ENCODE peak calls at places on chromosome 5, in seven cellular contexts. One of them, this sample, is unnamed.

GRCh38 chr5:31999470-31999869 is 174.6 kb downstream of the GOLPH3 start:
- DNase-seq in HCT116: no peak
- DNase-seq in fibroblast of the aortic adventitia: no peak
- DNase-seq in epithelial cell of esophagus: peak
- DNase-seq in coronary artery: no peak
- DNase-seq in sigmoid colon: no peak
- DNase-seq in RWPE1: no peak
- DNase-seq in this sample: no peak

GRCh38 chr5:128397878-128398277 is 140.2 kb downstream of the FBN2 start:
- DNase-seq in HCT116: no peak
- DNase-seq in fibroblast of the aortic adventitia: no peak
- DNase-seq in epithelial cell of esophagus: no peak
- DNase-seq in coronary artery: no peak
- DNase-seq in sigmoid colon: no peak
- DNase-seq in RWPE1: no peak
- DNase-seq in this sample: no peak

GRCh38 chr5:147427784-147428401 is 82.0 kb downstream of the DPYSL3 start:
- DNase-seq in HCT116: no peak
- DNase-seq in fibroblast of the aortic adventitia: peak
- DNase-seq in epithelial cell of esophagus: peak
- DNase-seq in coronary artery: no peak
- DNase-seq in sigmoid colon: no peak
- DNase-seq in RWPE1: no peak
- DNase-seq in this sample: no peak

GRCh38 chr5:67902497-67902830 is 313.1 kb upstream of the PIK3R1 start:
- DNase-seq in HCT116: no peak
- DNase-seq in fibroblast of the aortic adventitia: no peak
- DNase-seq in epithelial cell of esophagus: no peak
- DNase-seq in coronary artery: no peak
- DNase-seq in sigmoid colon: no peak
- DNase-seq in RWPE1: no peak
- DNase-seq in this sample: no peak

GRCh38 chr5:67576112-67576511 is 379.5 kb upstream of the CD180 start:
- DNase-seq in HCT116: no peak
- DNase-seq in fibroblast of the aortic adventitia: no peak
- DNase-seq in epithelial cell of esophagus: peak
- DNase-seq in coronary artery: no peak
- DNase-seq in sigmoid colon: no peak
- DNase-seq in RWPE1: no peak
- DNase-seq in this sample: no peak

GRCh38 chr5:86865396-86865795 is 247.7 kb downstream of the COX7C start:
- DNase-seq in HCT116: no peak
- DNase-seq in fibroblast of the aortic adventitia: no peak
- DNase-seq in epithelial cell of esophagus: no peak
- DNase-seq in coronary artery: no peak
- DNase-seq in sigmoid colon: no peak
- DNase-seq in RWPE1: no peak
- DNase-seq in this sample: no peak

GRCh38 chr5:110963495-110963894 is 108.0 kb upstream of the TSLP start:
- DNase-seq in HCT116: no peak
- DNase-seq in fibroblast of the aortic adventitia: no peak
- DNase-seq in epithelial cell of esophagus: no peak
- DNase-seq in coronary artery: no peak
- DNase-seq in sigmoid colon: no peak
- DNase-seq in RWPE1: no peak
- DNase-seq in this sample: no peak

GRCh38 chr5:74063821-74064598 is 438.0 kb downstream of the ARHGEF28 start:
- DNase-seq in HCT116: no peak
- DNase-seq in fibroblast of the aortic adventitia: peak
- DNase-seq in epithelial cell of esophagus: peak
- DNase-seq in coronary artery: no peak
- DNase-seq in sigmoid colon: no peak
- DNase-seq in RWPE1: peak
- DNase-seq in this sample: peak

GRCh38 chr5:2981652-2982051 is 230.2 kb upstream of the IRX2 start:
- DNase-seq in HCT116: no peak
- DNase-seq in fibroblast of the aortic adventitia: no peak
- DNase-seq in epithelial cell of esophagus: no peak
- DNase-seq in coronary artery: no peak
- DNase-seq in sigmoid colon: no peak
- DNase-seq in RWPE1: no peak
- DNase-seq in this sample: no peak

DNA sequence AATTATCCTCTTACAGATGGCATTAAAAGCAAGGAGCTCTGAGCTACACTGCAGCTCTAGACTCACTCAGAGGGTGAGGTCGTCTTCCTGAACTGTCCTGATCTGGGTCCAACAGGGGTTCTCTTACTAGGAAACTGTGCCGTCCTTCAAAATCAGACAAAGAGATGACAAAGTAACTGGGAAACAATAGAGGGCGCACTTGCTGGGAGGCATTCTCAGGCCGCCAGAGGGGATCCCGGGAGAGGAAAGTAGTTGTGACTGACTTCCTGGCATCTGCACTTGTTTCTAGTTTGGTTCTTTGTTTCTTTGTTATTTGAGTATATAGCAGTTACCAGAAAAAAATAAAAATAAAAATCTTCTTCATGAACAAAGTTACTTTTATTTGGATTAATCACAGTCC is 142.9 kb upstream of the MSX2 start:
- DNase-seq in HCT116: no peak
- DNase-seq in fibroblast of the aortic adventitia: no peak
- DNase-seq in epithelial cell of esophagus: no peak
- DNase-seq in coronary artery: no peak
- DNase-seq in sigmoid colon: no peak
- DNase-seq in RWPE1: no peak
- DNase-seq in this sample: peak
- TF ChIP-seq CTCF in HCT116: peak
- TF ChIP-seq CTCF in fibroblast of the aortic adventitia: no peak
- TF ChIP-seq CTCF in epithelial cell of esophagus: peak
- TF ChIP-seq CTCF in coronary artery: no peak
- TF ChIP-seq CTCF in sigmoid colon: no peak
- TF ChIP-seq CTCF in RWPE1: no peak
- TF ChIP-seq CTCF in this sample: peak

GRCh38 chr5:115770466-115770865 is 46.0 kb downstream of the CDO1 start:
- DNase-seq in HCT116: peak
- DNase-seq in fibroblast of the aortic adventitia: no peak
- DNase-seq in epithelial cell of esophagus: peak
- DNase-seq in coronary artery: no peak
- DNase-seq in sigmoid colon: no peak
- DNase-seq in RWPE1: no peak
- DNase-seq in this sample: peak
- TF ChIP-seq CTCF in HCT116: peak
- TF ChIP-seq CTCF in fibroblast of the aortic adventitia: no peak
- TF ChIP-seq CTCF in epithelial cell of esophagus: peak
- TF ChIP-seq CTCF in coronary artery: no peak
- TF ChIP-seq CTCF in sigmoid colon: no peak
- TF ChIP-seq CTCF in RWPE1: no peak
- TF ChIP-seq CTCF in this sample: peak

DNA sequence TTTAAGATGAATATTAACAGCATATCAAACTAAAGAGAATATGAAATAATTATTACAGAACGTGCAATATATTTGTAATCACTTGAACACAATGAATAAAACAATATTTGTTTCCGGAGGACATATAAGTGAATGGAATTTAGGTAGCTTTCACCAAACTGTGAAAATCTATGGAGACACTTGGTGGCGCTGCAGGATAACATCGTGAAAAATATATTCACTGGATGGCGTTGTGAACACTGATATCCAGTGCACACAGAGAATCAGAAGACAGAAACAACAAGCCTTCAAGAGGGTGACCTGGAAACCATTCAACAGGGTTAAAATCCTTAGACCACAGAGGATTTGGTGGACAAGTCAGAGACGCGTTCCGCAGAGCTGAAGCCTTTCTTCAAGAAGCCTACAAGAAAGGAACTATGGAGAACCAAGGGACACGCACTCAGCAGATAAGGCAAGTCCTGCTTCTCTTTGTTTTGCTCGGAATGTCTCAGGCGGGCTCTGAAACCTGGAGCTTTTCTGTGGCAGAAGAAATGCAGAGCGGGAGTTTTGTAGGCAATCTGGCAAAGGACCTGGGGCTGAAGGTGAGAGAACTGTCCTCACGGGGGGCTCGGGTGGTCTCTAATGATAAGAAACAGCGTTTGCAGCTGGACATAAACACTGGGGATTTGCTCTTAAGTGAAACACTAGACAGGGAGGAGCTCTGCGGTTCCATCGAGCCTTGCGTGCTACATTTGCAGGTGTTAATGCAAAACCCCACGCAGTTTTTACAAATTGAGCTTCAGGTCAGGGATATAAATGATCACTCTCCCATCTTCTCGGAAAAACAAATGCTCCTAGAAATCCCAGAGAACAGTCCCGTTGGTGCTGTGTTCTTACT is at the start of gene PCDHB11:
- DNase-seq in HCT116: no peak
- DNase-seq in fibroblast of the aortic adventitia: no peak
- DNase-seq in epithelial cell of esophagus: no peak
- DNase-seq in coronary artery: no peak
- DNase-seq in sigmoid colon: no peak
- DNase-seq in RWPE1: peak
- DNase-seq in this sample: peak
- TF ChIP-seq CTCF in HCT116: peak
- TF ChIP-seq CTCF in fibroblast of the aortic adventitia: no peak
- TF ChIP-seq CTCF in epithelial cell of esophagus: no peak
- TF ChIP-seq CTCF in coronary artery: no peak
- TF ChIP-seq CTCF in sigmoid colon: no peak
- TF ChIP-seq CTCF in RWPE1: peak
- TF ChIP-seq CTCF in this sample: peak

DNA sequence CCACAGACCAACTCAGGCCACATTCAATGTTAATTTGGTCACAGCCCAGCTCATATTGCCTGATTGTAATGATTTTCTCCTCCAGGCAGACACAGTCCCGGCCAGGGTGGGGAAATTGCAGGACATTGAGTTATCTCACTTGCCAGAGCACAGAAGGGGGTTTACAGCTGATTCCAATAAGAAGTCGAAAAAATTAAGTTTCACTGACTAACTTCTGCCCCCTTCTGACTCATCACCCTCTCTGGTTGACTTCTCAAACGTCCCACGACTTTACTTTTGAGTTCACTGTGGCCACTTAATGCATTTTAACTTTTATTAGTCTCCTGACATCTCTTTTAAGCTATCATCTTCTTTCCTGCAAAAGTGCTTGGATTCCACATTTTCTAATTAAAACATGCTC is 321.4 kb upstream of the WWC1 start:
- DNase-seq in HCT116: no peak
- DNase-seq in fibroblast of the aortic adventitia: no peak
- DNase-seq in epithelial cell of esophagus: no peak
- DNase-seq in coronary artery: no peak
- DNase-seq in sigmoid colon: no peak
- DNase-seq in RWPE1: no peak
- DNase-seq in this sample: no peak
- TF ChIP-seq CTCF in HCT116: no peak
- TF ChIP-seq CTCF in fibroblast of the aortic adventitia: no peak
- TF ChIP-seq CTCF in epithelial cell of esophagus: no peak
- TF ChIP-seq CTCF in coronary artery: no peak
- TF ChIP-seq CTCF in sigmoid colon: no peak
- TF ChIP-seq CTCF in RWPE1: no peak
- TF ChIP-seq CTCF in this sample: no peak

GRCh38 chr5:7073666-7074065 is 322.3 kb upstream of the ADCY2 start:
- DNase-seq in HCT116: no peak
- DNase-seq in fibroblast of the aortic adventitia: no peak
- DNase-seq in epithelial cell of esophagus: no peak
- DNase-seq in coronary artery: no peak
- DNase-seq in sigmoid colon: no peak
- DNase-seq in RWPE1: no peak
- DNase-seq in this sample: no peak

GRCh38 chr5:7074176-7074575 is 321.8 kb upstream of the ADCY2 start:
- DNase-seq in HCT116: no peak
- DNase-seq in fibroblast of the aortic adventitia: no peak
- DNase-seq in epithelial cell of esophagus: no peak
- DNase-seq in coronary artery: no peak
- DNase-seq in sigmoid colon: no peak
- DNase-seq in RWPE1: no peak
- DNase-seq in this sample: no peak

GRCh38 chr5:7078090-7078489 is 317.8 kb upstream of the ADCY2 start:
- DNase-seq in HCT116: no peak
- DNase-seq in fibroblast of the aortic adventitia: no peak
- DNase-seq in epithelial cell of esophagus: no peak
- DNase-seq in coronary artery: no peak
- DNase-seq in sigmoid colon: no peak
- DNase-seq in RWPE1: no peak
- DNase-seq in this sample: no peak

GRCh38 chr5:7080501-7080900 is 315.4 kb upstream of the ADCY2 start:
- DNase-seq in HCT116: no peak
- DNase-seq in fibroblast of the aortic adventitia: no peak
- DNase-seq in epithelial cell of esophagus: no peak
- DNase-seq in coronary artery: no peak
- DNase-seq in sigmoid colon: no peak
- DNase-seq in RWPE1: no peak
- DNase-seq in this sample: no peak

GRCh38 chr5:7078901-7079300 is 317.0 kb upstream of the ADCY2 start:
- DNase-seq in HCT116: no peak
- DNase-seq in fibroblast of the aortic adventitia: no peak
- DNase-seq in epithelial cell of esophagus: peak
- DNase-seq in coronary artery: no peak
- DNase-seq in sigmoid colon: no peak
- DNase-seq in RWPE1: no peak
- DNase-seq in this sample: no peak
- TF ChIP-seq CTCF in HCT116: no peak
- TF ChIP-seq CTCF in fibroblast of the aortic adventitia: no peak
- TF ChIP-seq CTCF in epithelial cell of esophagus: peak
- TF ChIP-seq CTCF in coronary artery: no peak
- TF ChIP-seq CTCF in sigmoid colon: no peak
- TF ChIP-seq CTCF in RWPE1: peak
- TF ChIP-seq CTCF in this sample: no peak

GRCh38 chr5:171680485-171680884 is 105.1 kb upstream of the SMIM23 start:
- DNase-seq in HCT116: no peak
- DNase-seq in fibroblast of the aortic adventitia: no peak
- DNase-seq in epithelial cell of esophagus: no peak
- DNase-seq in coronary artery: no peak
- DNase-seq in sigmoid colon: no peak
- DNase-seq in RWPE1: no peak
- DNase-seq in this sample: no peak
- TF ChIP-seq CTCF in HCT116: no peak
- TF ChIP-seq CTCF in fibroblast of the aortic adventitia: no peak
- TF ChIP-seq CTCF in epithelial cell of esophagus: no peak
- TF ChIP-seq CTCF in coronary artery: no peak
- TF ChIP-seq CTCF in sigmoid colon: no peak
- TF ChIP-seq CTCF in RWPE1: no peak
- TF ChIP-seq CTCF in this sample: no peak

DNA sequence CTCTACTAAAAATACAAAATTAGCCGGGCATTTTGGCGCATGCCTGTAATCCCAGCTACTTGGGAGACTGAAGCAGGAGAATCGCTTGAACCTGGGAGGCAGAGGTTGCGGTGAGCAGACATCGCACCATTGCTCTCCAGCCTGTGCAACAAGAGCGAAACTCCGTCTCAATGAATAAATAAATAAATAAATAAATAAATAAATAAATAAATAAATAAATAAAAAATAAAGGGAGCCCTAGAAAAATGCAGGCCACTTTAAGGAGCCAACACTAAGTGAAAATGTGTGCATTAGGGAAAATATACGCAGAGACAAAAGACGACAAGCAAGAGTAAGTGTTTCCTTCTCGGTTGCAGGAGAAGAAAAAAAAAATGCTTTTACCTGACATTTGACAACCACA is 132.6 kb upstream of the CDH10 start:
- DNase-seq in HCT116: no peak
- DNase-seq in fibroblast of the aortic adventitia: no peak
- DNase-seq in epithelial cell of esophagus: no peak
- DNase-seq in coronary artery: no peak
- DNase-seq in sigmoid colon: no peak
- DNase-seq in RWPE1: no peak
- DNase-seq in this sample: no peak
- TF ChIP-seq CTCF in HCT116: no peak
- TF ChIP-seq CTCF in fibroblast of the aortic adventitia: no peak
- TF ChIP-seq CTCF in epithelial cell of esophagus: no peak
- TF ChIP-seq CTCF in coronary artery: no peak
- TF ChIP-seq CTCF in sigmoid colon: no peak
- TF ChIP-seq CTCF in RWPE1: no peak
- TF ChIP-seq CTCF in this sample: no peak